ENCODE peak calls at places on chromosomes 1 and 21, in five cellular contexts. R is GM23248, S is HepG2, D is A673, M is fibroblast of lung. I is an unnamed sample.

GRCh38 chr1:239811211-239811902 is 280.3 kb upstream of the FMN2 start:
- DNase-seq in R (no peak), S (no peak), D (no peak), M (no peak), I (peak; percentile 49)

GRCh38 chr1:198805498-198806151 is 166.8 kb downstream of the PTPRC start:
- DNase-seq in R (no peak), S (no peak), D (no peak), M (no peak), I (no peak)

GRCh38 chr1:42931911-42932422 is 26.7 kb downstream of the SLC2A1 start:
- DNase-seq in R (no peak), S (no peak), D (no peak), M (no peak), I (peak; percentile 30)

GRCh38 chr1:36222481-36223372 is 1.5 kb upstream of the THRAP3 start:
- DNase-seq in R (no peak), S (no peak), D (no peak), M (no peak), I (peak; percentile 32)

GRCh38 chr1:178371236-178371635 is 125.5 kb downstream of the CLEC20A start:
- DNase-seq in R (peak; percentile 44), S (no peak), D (peak; percentile 18), M (peak; percentile 58), I (peak; percentile 37)

GRCh38 chr1:214546076-214546475 is 5.3 kb downstream of the PTPN14 start:
- DNase-seq in R (no peak), S (no peak), D (no peak), M (no peak), I (no peak)

GRCh38 chr1:85544689-85545203 is 35.8 kb upstream of the CCN1 start:
- DNase-seq in R (peak; percentile 62), S (peak; percentile 46), D (no peak), M (peak; percentile 44), I (peak; percentile 43)

GRCh38 chr1:115419571-115419970 is 81.5 kb upstream of the NGF start:
- DNase-seq in R (no peak), S (no peak), D (no peak), M (no peak), I (no peak)

GRCh38 chr21:45741691-45742090 is 98.2 kb downstream of the PCBP3 start:
- DNase-seq in R (no peak), S (no peak), D (no peak), M (no peak), I (no peak)

GRCh38 chr1:94989398-94989797 is 62.5 kb upstream of the CNN3 start:
- DNase-seq in R (no peak), S (no peak), D (no peak), M (no peak), I (no peak)

GRCh38 chr1:58060548-58061170 is 485.9 kb downstream of the OMA1 start:
- DNase-seq in R (no peak), S (no peak), D (no peak), M (no peak), I (no peak)

GRCh38 chr1:171468120-171468790 is 17.1 kb upstream of the PRRC2C start:
- DNase-seq in R (peak; percentile 81), S (no peak), D (no peak), M (peak; percentile 31), I (no peak)

GRCh38 chr1:199854681-199855321 is 172.7 kb upstream of the NR5A2 start:
- DNase-seq in R (peak; percentile 41), S (no peak), D (no peak), M (no peak), I (no peak)

GRCh38 chr1:67832737-67833594 is at the start of gene GNG12:
- DNase-seq in R (peak; percentile 90), S (no peak), D (peak; percentile 76), M (peak; percentile 77), I (peak; percentile 94)
- TF ChIP-seq EZH2 in R (no peak), S (no peak), D (no peak), M (no peak), I (no peak)

DNA sequence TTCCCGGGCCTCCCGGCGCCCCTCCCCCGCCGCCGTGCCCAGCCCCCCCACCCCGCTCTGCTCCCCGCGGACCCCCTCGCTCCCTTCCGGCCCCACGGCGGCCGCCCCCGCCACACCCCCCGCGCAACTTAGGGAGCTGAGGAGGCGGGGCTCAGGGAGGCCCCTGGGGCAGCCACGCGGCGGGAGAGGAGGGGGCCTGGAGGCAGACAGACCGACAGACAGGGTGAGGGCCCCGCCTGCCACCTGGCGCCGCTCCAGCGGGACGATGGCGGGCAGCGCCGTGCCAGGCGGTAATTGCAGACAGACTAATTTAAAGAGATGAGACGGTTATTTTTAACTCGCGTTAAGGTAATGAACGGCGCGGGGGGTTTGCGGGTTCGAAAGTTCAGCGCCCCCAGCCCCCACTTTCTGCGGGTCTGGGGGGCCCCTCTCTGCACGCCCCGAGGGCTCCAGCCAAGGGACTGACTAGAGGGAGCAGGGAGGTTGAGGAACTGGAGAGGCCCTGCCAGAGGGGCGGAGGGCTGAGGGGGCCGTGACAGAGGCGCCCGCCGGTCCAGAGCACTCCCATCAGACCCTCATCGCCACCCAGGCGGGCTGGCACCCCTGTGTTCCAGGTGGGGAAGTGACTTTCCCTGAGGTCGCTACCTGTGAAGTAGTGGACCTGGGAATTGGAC is 5.3 kb downstream of the FOXO6 start:
- DNase-seq in R (no peak), S (no peak), D (peak; percentile 62), M (no peak), I (no peak)
- TF ChIP-seq EZH2 in R (no peak), S (no peak), D (no peak), M (peak; percentile 90), I (peak; percentile 55)

GRCh38 chr1:221256773-221257172 is 377.5 kb downstream of the HLX start:
- DNase-seq in R (no peak), S (no peak), D (no peak), M (no peak), I (no peak)
- TF ChIP-seq EZH2 in R (no peak), S (no peak), D (no peak), M (no peak), I (no peak)

DNA sequence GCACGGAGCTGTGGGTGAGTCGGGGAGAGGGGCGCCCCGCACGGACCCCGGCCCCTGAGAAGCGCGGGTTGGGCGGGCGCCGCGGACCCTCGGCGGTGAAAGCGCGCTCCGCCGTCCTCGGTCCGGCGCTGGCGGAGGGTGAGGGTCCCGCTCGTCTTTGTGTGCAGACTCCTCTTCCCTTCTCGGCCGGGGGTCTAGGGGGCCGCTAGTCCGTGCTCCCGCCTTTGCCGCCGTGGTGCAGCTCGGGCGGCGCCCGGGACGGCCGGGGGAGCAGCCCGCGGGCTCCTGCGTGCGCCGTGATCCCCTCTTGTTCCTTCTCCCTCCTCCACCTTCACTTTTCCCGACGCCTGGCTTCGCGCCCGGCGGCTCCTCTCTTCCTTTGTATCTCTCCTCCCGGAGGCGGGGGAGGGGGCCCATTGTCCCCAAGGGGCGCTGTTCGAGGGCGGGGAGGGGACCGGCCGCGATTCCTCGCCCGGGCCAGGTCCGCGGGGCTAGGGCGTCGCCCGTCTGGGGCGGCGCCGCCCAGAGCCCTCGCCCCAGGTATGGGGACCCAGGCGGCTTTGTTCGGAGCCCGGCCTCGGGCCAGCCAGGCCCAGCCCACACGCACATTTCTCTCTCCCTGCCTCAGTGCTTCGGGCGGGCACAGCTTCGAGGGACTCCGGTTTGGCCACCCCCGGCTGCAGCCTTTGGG is 519 bp downstream of the FNBP1L start:
- DNase-seq in R (peak; percentile 57), S (peak; percentile 26), D (peak; percentile 78), M (no peak), I (peak; percentile 88)
- TF ChIP-seq EZH2 in R (no peak), S (no peak), D (no peak), M (peak; percentile 41), I (no peak)

GRCh38 chr1:111671849-111672248 is 52.3 kb downstream of the RAP1A start:
- DNase-seq in R (no peak), S (no peak), D (no peak), M (no peak), I (no peak)

GRCh38 chr1:111666828-111667227 is 47.2 kb downstream of the RAP1A start:
- DNase-seq in R (no peak), S (no peak), D (peak; percentile 15), M (no peak), I (no peak)

GRCh38 chr1:111665527-111665926 is 45.9 kb downstream of the RAP1A start:
- DNase-seq in R (no peak), S (no peak), D (no peak), M (no peak), I (no peak)

GRCh38 chr1:111672338-111672737 is 52.7 kb downstream of the RAP1A start:
- DNase-seq in R (peak; percentile 58), S (no peak), D (peak; percentile 14), M (no peak), I (no peak)

GRCh38 chr1:111669268-111669667 is 49.7 kb downstream of the RAP1A start:
- DNase-seq in R (peak; percentile 34), S (no peak), D (no peak), M (no peak), I (no peak)
- TF ChIP-seq EZH2 in R (no peak), S (no peak), D (no peak), M (no peak), I (no peak)

I was measured in GM23338.